ENCODE peak calls at places on chromosomes 1 and 21, in four cellular contexts. Z is K562, U is HepG2, B is GM12878. H is an unnamed sample.

GRCh38 chr1:44808063-44808937 is at the start of gene BTBD19:
- DNase-seq in Z (peak; percentile 74), B (no peak), U (peak; percentile 84), H (peak; percentile 36)

GRCh38 chr1:172727956-172728603 is 69.2 kb downstream of the FASLG start:
- DNase-seq in U (peak; percentile 71), Z (peak; percentile 63), B (no peak), H (peak; percentile 58)

GRCh38 chr1:33005117-33005811 is 31.4 kb downstream of the AK2 start:
- DNase-seq in U (no peak), B (no peak), Z (no peak), H (no peak)

GRCh38 chr1:214451591-214451990 is 99.8 kb downstream of the PTPN14 start:
- DNase-seq in B (no peak), U (no peak), Z (no peak), H (no peak)

GRCh38 chr1:41493117-41493536 is 8.6 kb upstream of the EDN2 start:
- DNase-seq in Z (peak; percentile 79), U (no peak), B (no peak), H (no peak)

GRCh38 chr1:43056460-43056859 is 97.8 kb upstream of the SLC2A1 start:
- DNase-seq in B (no peak), U (no peak), Z (no peak), H (no peak)

GRCh38 chr1:52657702-52658101 is 24.7 kb downstream of the SHISAL2A start:
- DNase-seq in B (no peak), Z (no peak), U (no peak), H (no peak)

GRCh38 chr21:19684328-19684727 is 1280.7 kb upstream of the TMPRSS15 start:
- DNase-seq in U (no peak), B (no peak), Z (no peak), H (no peak)

GRCh38 chr21:46063734-46064680 is 33.9 kb upstream of the COL6A2 start:
- DNase-seq in B (no peak), Z (no peak), U (no peak), H (no peak)

GRCh38 chr21:35575280-35575915 is 484.9 kb downstream of the SETD4 start:
- DNase-seq in Z (no peak), B (no peak), U (no peak), H (no peak)

GRCh38 chr1:157785241-157785640 is 8.3 kb upstream of the FCRL2 start:
- DNase-seq in B (no peak), Z (no peak), U (no peak), H (no peak)

GRCh38 chr1:77288275-77288674 is 6.5 kb downstream of the AK5 start:
- DNase-seq in Z (no peak), U (no peak), B (no peak), H (no peak)

GRCh38 chr21:38202811-38203210 is 54.0 kb upstream of the KCNJ15 start:
- DNase-seq in B (no peak), Z (no peak), U (no peak), H (no peak)

GRCh38 chr1:209513226-209513625 is 70.3 kb upstream of the CAMK1G start:
- DNase-seq in B (no peak), U (peak; percentile 24), Z (peak; percentile 35), H (peak; percentile 67)

DNA sequence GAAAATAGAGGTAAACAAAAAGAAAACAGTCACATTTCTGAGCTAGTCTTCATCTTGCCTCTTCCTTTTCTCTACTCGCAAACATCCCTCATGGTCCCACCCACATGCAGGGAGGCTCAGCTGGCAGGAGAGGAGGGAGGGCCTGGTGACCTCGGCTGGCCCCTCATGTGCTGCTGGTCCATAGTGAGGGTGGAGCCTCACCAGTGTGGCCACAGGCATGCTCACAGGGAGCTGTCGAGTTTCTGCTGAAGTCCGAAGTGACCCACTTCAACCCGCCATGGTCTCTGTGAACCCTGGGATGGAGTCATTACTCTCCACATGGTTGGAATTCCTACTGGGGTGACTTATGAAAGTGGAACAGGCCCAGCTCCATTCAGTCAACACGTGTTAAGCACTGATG is 253.4 kb downstream of the RHOU start:
- DNase-seq in Z (no peak), U (peak; percentile 36), B (no peak), H (no peak)
- TF ChIP-seq BHLHE40 in Z (no peak), U (no peak), B (no peak), H (no peak)

GRCh38 chr1:160078392-160079195 is 2.7 kb upstream of the KCNJ9 start:
- DNase-seq in Z (peak; percentile 82), B (no peak), U (peak; percentile 61), H (peak; percentile 81)
- TF ChIP-seq TARDBP in Z (no peak), B (no peak), U (no peak), H (no peak)

DNA sequence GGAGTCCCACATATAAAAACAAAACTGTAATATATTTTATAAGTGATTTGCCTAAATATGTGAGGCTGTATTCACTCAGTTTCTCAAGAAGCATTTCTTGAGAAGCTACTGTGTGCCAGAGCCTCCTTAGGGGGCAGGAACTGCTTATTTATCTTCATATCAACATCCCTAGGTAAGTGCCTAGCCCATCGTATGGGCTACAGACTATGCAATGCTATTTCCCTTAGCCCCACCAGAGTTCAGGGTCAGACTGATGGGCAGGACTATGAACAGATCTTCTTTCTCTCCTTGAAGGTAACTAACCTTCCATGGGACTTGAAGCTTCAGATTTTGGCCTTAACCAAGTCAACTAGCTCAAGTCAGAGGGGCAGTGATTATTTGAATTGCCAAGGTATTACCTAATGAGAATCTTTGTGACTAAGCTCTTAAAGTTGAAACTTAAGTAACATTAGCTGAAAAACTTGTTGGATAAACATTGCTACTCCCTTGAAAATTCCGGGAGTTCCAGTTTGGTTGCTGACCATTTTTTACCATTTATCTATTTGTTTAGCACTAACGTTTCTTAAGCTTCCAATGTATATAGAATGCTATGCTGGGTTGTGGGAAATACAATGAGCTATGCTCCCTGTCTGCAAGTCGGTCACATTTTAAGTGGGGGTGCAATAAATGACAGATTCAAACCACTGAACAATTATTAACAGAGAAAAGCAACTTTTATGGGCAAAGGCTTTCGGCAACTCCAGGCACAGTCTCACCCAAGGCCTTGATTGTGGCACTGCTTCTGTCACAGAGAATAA is 85.2 kb downstream of the GPR88 start:
- DNase-seq in U (no peak), B (no peak), Z (no peak), H (no peak)
- TF ChIP-seq FOXK2 in U (no peak), B (no peak), Z (no peak), H (no peak)

GRCh38 chr1:81512242-81512641 is 288.5 kb upstream of the ADGRL2 start:
- DNase-seq in B (no peak), U (no peak), Z (no peak), H (no peak)
- TF ChIP-seq BHLHE40 in B (no peak), U (no peak), Z (no peak), H (no peak)

DNA sequence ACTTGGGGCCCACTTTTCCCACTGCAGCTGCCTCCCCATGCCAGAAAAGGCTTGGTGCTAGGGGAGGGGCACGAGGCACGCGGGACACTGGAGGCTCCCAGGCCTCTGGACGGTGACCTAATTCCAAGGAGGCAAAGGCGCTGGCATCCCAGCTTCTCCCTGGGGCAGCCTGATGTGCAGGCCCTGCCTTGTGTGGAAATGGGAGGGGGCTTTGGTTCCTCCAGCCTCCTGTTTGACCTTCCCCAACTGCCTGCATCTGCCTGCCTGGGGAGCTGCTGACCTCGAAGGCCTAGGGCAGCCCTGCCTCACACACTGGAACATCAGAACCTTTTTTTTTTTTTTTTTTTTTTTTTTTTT is 39.9 kb downstream of the KIAA1614 start:
- DNase-seq in B (no peak), U (no peak), Z (no peak), H (no peak)
- TF ChIP-seq TARDBP in B (no peak), U (no peak), Z (no peak), H (no peak)

GRCh38 chr1:17090844-17091243 is 28.4 kb downstream of the PADI2 start:
- DNase-seq in U (no peak), Z (no peak), B (no peak), H (no peak)
- TF ChIP-seq FOXK2 in U (no peak), Z (no peak), B (no peak), H (no peak)